ENCODE peak calls at places on chromosomes 6 and 20, in four cellular contexts. R is MM.1S, G is esophagus squamous epithelium, D is psoas muscle. M is an unnamed sample.

GRCh38 chr6:99225172-99225571 is 124.3 kb downstream of the FAXC start:
- DNase-seq in G (no peak), D (no peak), R (no peak), M (no peak)

GRCh38 chr6:161204866-161205557 is 68.8 kb downstream of the AGPAT4 start:
- DNase-seq in G (no peak), R (no peak), D (no peak), M (no peak)

GRCh38 chr6:155980680-155981079 is 525.0 kb upstream of the NOX3 start:
- DNase-seq in D (no peak), G (no peak), R (no peak), M (no peak)

GRCh38 chr6:77403424-77403823 is 59.9 kb downstream of the HTR1B start:
- DNase-seq in D (no peak), G (no peak), R (no peak), M (no peak)

GRCh38 chr20:4453369-4453768 is 268.3 kb upstream of the PRND start:
- DNase-seq in G (no peak), R (no peak), D (no peak), M (no peak)

GRCh38 chr20:8043687-8044278 is 24.2 kb upstream of the TMX4 start:
- DNase-seq in D (no peak), R (peak; percentile 71), G (no peak), M (peak; percentile 15)

GRCh38 chr6:137602871-137603270 is 108.7 kb upstream of the OLIG3 start:
- DNase-seq in D (no peak), G (no peak), R (no peak), M (no peak)

GRCh38 chr6:169190144-169190584 is 63.5 kb downstream of the THBS2 start:
- DNase-seq in D (peak; percentile 85), R (no peak), G (no peak), M (no peak)

GRCh38 chr6:116191881-116192280 is 62.0 kb downstream of the TSPYL4 start:
- DNase-seq in G (no peak), D (no peak), R (no peak), M (no peak)

GRCh38 chr6:12164508-12164770 is 125.7 kb upstream of the EDN1 start:
- DNase-seq in D (no peak), R (no peak), G (no peak), M (no peak)

GRCh38 chr6:102766946-102767345 is 1373.4 kb downstream of the GRIK2 start:
- DNase-seq in R (no peak), G (no peak), D (no peak), M (no peak)

DNA sequence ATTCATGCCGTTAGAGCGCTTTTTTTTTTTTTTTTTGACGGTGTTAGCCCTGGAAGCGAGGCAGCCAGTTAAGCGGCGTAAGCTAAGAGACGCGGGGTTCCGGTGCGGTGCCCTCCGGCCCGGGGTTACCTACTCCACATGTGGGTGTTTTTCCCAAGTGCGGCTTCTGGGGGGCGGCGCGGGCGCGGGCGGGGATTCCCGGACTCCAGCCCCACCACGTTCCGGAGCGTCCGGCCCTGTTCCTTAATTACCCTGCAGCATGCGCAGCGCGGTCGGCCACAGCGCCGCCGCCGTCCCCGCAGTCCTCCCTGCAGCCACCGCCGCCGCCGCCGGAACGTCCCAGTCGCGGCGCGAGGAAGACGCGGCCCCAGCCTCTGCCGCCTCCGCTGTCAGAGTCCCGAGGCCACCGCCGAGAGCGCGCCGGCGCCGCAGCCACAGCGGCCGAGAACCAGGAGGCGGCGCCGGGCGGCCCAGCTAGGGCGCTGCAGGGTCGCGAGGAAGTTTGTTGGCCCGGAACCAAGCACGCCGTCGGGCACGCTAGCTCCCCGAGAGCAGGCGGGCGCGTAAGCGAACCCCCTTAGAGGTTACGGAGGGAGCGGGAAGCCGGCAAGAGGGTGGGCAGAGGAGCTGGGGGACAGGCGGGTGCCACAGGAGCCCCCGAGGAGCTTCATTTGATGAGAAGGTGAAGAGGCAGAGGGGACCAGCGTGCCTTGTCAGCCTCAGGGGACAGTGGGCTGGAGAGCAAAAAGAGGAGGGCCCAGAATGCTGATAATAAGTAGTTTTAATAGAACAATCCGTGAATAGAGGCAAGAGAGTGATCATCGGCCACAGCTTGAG is 937 bp downstream of the COL19A1 start:
- DNase-seq in D (peak; percentile 78), R (peak; percentile 74), G (no peak), M (peak; percentile 87)
- TF ChIP-seq CTCF in D (peak; percentile 35), R (peak; percentile 24), G (no peak), M (peak; percentile 17)

DNA sequence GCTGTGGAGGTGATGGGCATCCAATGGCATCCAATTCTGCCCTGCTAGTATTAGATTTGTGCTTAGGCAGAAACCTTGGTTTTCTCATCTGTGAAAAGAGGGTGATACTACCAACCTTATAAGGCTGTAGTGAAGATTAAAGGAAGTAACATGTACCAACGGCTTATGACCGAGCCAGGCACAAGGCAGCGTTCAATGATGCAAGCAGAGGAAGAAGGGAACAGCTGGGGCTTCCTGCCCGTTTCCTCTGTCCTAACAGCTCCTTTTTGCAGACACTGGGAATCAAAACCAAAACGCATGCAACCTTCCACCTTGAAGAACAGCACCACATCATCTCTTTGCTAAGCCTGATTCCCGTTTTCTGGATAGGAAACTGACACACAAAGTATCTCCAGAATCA is 1.2 kb downstream of the SLC22A16 start:
- DNase-seq in R (no peak), G (no peak), D (no peak), M (no peak)
- H3K4me3 ChIP-seq in R (no peak overlapping the region), G (no peak overlapping the region), D (no peak overlapping the region), M (no peak overlapping the region)

GRCh38 chr6:111563581-111563980 is 42.1 kb downstream of the TRAF3IP2 start:
- DNase-seq in R (no peak), D (no peak), G (no peak), M (no peak)
- H3K36me3 ChIP-seq in R (no peaks in the 10 kb centered on the region), D (peaks cover 58% of the 10 kb centered on the region), G (peaks cover 3% of the 10 kb centered on the region), M (peaks cover 32% of the 10 kb centered on the region)

DNA sequence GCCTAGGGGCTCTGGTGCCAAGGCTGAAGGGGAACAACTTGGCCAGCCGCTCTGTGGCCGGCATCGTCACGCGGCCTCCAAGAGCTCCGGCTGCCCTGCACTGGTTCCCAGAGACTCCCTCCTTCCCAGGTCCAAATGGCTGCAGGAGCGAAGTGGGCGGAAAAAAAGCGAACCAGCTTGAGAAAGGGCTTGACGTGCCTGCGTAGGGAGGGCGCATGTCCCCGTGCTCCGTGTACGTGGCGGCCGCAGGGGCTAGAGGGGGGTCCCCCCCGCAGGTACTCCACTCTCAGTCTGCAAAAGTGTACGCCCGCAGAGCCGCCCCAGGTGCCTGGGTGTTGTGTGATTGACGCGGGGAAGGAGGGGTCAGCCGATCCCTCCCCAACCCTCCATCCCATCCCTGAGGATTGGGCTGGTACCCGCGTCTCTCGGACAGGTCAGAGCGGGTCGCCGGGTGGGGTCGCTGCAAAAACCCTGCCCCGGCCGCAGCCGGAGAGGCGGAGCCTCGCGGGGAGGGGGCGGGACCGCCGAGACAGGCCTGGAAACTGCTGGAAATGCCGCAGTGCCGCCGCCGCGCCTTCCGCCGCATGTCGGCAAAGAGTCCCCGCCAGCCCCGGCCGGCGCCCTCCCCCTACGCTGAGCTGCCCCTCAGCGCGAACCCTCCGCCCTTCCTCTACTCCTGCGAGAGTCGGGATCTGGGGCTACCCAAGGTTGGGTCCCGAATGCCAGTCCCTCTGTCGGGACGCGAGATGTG is 814 bp upstream of the HSP90AB1 start:
- DNase-seq in R (peak; percentile 86), D (peak; percentile 96), G (no peak), M (peak; percentile 94)
- TF ChIP-seq CTCF in R (peak; percentile 23), D (peak; percentile 31), G (no peak), M (peak; percentile 53)

DNA sequence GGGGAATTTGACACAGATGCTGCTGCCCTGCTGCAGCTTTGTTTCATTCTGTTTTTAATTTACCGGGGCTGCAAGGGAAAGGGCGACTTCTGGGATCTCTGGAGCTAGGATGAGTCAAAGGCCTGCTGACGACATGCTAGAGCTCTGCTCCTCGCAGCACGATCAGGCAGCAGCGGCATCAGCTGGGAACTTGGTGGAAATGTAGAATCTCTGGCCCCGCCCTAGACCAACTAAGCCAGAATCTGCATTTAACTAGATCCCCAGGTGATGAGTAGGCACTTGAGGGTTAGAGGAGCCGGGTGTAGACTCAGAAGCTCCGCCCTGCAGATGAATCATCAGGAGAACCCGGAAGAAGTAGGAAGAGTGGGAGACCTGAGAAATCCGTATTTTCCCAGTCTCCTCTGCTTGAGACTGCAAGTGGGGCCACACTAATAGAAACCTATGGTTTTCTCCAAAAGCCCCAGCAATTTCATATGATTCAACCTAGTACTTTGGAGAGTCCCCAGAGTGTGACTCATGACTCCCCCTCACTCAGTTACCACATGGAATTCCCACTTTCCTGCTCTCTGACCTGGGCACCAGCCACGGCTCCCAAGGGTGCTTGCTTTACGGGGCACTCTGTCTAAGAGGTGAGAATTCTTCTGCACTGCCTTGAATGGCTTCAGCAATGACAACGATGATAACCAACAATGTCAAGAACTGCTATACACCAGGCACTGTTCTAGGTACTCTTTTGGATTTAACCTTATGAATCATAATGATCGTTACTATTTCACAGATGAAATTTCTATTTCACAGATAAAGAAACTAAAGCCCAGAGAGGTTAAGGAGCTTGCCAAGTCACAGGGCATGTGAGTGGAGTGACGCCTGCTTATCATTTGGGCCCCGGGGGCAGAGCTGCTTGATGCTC is 18.1 kb downstream of the TUBB2B start:
- DNase-seq in G (peak; percentile 14), D (peak; percentile 67), R (no peak), M (peak; percentile 69)
- H3K4me3 ChIP-seq in G (no peak overlapping the region), D (no peak overlapping the region), R (no peak overlapping the region), M (peak overlapping the region; percentile 7)

GRCh38 chr20:39021748-39022147 is 59.6 kb downstream of the DHX35 start:
- DNase-seq in G (no peak), D (no peak), R (no peak), M (peak; percentile 31)
- H3K36me3 ChIP-seq in G (peaks cover 16% of the 10 kb centered on the region), D (peaks cover 96% of the 10 kb centered on the region), R (peaks cover 3% of the 10 kb centered on the region), M (peaks cover 7% of the 10 kb centered on the region)

GRCh38 chr6:31158863-31159855 is 770 bp downstream of the TCF19 start:
- DNase-seq in R (peak; percentile 26), D (no peak), G (no peak), M (peak; percentile 58)
- TF ChIP-seq CTCF in R (peak; percentile 26), D (no peak), G (no peak), M (peak; percentile 41)